ENCODE peak calls at places on chromosomes 1 and 21, in four cellular contexts. One of them, this sample, is unnamed. For H3K27me3, the result is how much of the 10 kb centered on the place peaks cover.

GRCh38 chr1:212367474-212368072 is 47.1 kb downstream of the PACC1 start:
- DNase-seq in cardiac muscle cell: no peak
- DNase-seq in ovary: no peak
- DNase-seq in tibial nerve: no peak
- DNase-seq in this sample: no peak

GRCh38 chr1:94316836-94317789 is 79.7 kb upstream of the ARHGAP29 start:
- DNase-seq in ovary: no peak
- DNase-seq in cardiac muscle cell: peak
- DNase-seq in tibial nerve: no peak
- DNase-seq in this sample: peak

GRCh38 chr1:10236405-10237156 is 26.2 kb downstream of the KIF1B start:
- DNase-seq in ovary: no peak
- DNase-seq in cardiac muscle cell: peak
- DNase-seq in tibial nerve: no peak
- DNase-seq in this sample: no peak

GRCh38 chr1:11500881-11501280 is 21.9 kb downstream of the DISP3 start:
- DNase-seq in tibial nerve: no peak
- DNase-seq in ovary: no peak
- DNase-seq in cardiac muscle cell: no peak
- DNase-seq in this sample: no peak

GRCh38 chr21:45310446-45310845 is 22.8 kb upstream of the POFUT2 start:
- DNase-seq in ovary: peak
- DNase-seq in cardiac muscle cell: no peak
- DNase-seq in tibial nerve: no peak
- DNase-seq in this sample: no peak

GRCh38 chr1:158998781-158999161 is 10.9 kb upstream of the IFI16 start:
- DNase-seq in cardiac muscle cell: peak
- DNase-seq in ovary: peak
- DNase-seq in tibial nerve: peak
- DNase-seq in this sample: peak

GRCh38 chr1:6052543-6053205 is 7.0 kb downstream of the KCNAB2 start:
- DNase-seq in ovary: peak
- DNase-seq in tibial nerve: peak
- DNase-seq in cardiac muscle cell: peak
- DNase-seq in this sample: peak

GRCh38 chr1:186188004-186188539 is 187.0 kb downstream of the TPR start:
- DNase-seq in tibial nerve: no peak
- DNase-seq in ovary: no peak
- DNase-seq in cardiac muscle cell: peak
- DNase-seq in this sample: peak

GRCh38 chr1:30974536-30974935 is 66.0 kb upstream of the SDC3 start:
- DNase-seq in tibial nerve: no peak
- DNase-seq in ovary: no peak
- DNase-seq in cardiac muscle cell: no peak
- DNase-seq in this sample: no peak

GRCh38 chr1:220321758-220322157 is 49.5 kb upstream of the RAB3GAP2 start:
- DNase-seq in ovary: no peak
- DNase-seq in tibial nerve: no peak
- DNase-seq in cardiac muscle cell: no peak
- DNase-seq in this sample: no peak

GRCh38 chr1:41315867-41316266 is 45.4 kb upstream of the FOXO6 start:
- DNase-seq in tibial nerve: no peak
- DNase-seq in cardiac muscle cell: no peak
- DNase-seq in ovary: no peak
- DNase-seq in this sample: no peak

GRCh38 chr1:19564366-19564765 is 79.0 kb upstream of the CAPZB start:
- DNase-seq in ovary: peak
- DNase-seq in cardiac muscle cell: no peak
- DNase-seq in tibial nerve: no peak
- DNase-seq in this sample: no peak

GRCh38 chr21:33873116-33873515 is 42.5 kb downstream of the ATP5PO start:
- DNase-seq in tibial nerve: no peak
- DNase-seq in cardiac muscle cell: no peak
- DNase-seq in ovary: no peak
- DNase-seq in this sample: no peak

GRCh38 chr1:228373004-228373680 is 33.5 kb downstream of the TRIM11 start:
- DNase-seq in ovary: peak
- DNase-seq in tibial nerve: no peak
- DNase-seq in cardiac muscle cell: no peak
- DNase-seq in this sample: no peak

GRCh38 chr1:168751195-168751650 is 22.2 kb upstream of the DPT start:
- DNase-seq in tibial nerve: no peak
- DNase-seq in ovary: no peak
- DNase-seq in cardiac muscle cell: no peak
- DNase-seq in this sample: no peak

GRCh38 chr1:157966034-157966671 is 27.3 kb upstream of the KIRREL1 start:
- DNase-seq in ovary: no peak
- DNase-seq in tibial nerve: no peak
- DNase-seq in cardiac muscle cell: peak
- DNase-seq in this sample: no peak

GRCh38 chr1:226111109-226111864 is 48.8 kb downstream of the H3-3A start:
- DNase-seq in cardiac muscle cell: no peak
- DNase-seq in ovary: no peak
- DNase-seq in tibial nerve: no peak
- DNase-seq in this sample: no peak

GRCh38 chr1:229596961-229597699 is 28.8 kb downstream of the TAF5L start:
- DNase-seq in cardiac muscle cell: peak
- DNase-seq in ovary: no peak
- DNase-seq in tibial nerve: no peak
- DNase-seq in this sample: peak

GRCh38 chr1:100398648-100399047 is 46.3 kb downstream of the CDC14A start:
- DNase-seq in cardiac muscle cell: no peak
- DNase-seq in tibial nerve: no peak
- DNase-seq in ovary: no peak
- DNase-seq in this sample: no peak

GRCh38 chr1:100404816-100405215 is 52.5 kb downstream of the CDC14A start:
- DNase-seq in ovary: no peak
- DNase-seq in cardiac muscle cell: no peak
- DNase-seq in tibial nerve: no peak
- DNase-seq in this sample: no peak

GRCh38 chr1:100396651-100397050 is 44.3 kb downstream of the CDC14A start:
- DNase-seq in ovary: no peak
- DNase-seq in tibial nerve: no peak
- DNase-seq in cardiac muscle cell: no peak
- DNase-seq in this sample: no peak

GRCh38 chr1:100397681-100398080 is 45.4 kb downstream of the CDC14A start:
- DNase-seq in cardiac muscle cell: no peak
- DNase-seq in tibial nerve: no peak
- DNase-seq in ovary: no peak
- DNase-seq in this sample: no peak

DNA sequence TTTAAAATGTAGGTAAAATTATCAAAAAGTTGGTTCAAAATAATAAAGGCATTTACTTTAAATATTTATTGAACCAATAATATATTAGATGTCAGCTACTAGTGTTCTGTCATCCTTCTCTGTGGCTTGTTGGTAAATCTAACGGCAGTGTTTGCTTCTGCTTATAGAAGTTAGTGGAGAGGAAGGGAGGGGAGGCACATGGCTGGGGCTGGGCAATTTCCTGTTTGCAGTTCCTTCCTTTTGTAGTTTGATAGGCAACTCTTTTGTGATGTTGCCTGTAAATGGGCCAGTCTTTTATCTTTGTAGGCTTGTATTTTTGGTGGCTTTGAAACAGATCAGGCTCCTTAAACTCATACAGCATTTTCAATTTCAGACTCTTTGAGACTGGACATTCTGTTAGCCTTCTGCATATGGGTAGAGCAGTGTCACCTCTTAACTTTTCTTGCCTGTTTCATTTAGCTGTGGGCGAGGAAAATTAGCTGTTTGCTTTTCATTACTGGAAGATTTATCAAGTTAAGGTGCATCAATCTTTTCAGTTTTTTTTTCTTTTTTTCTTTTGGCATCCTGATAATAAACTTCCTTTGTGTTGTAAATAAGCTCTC is 48.1 kb downstream of the CDC14A start:
- DNase-seq in tibial nerve: no peak
- DNase-seq in ovary: no peak
- DNase-seq in cardiac muscle cell: peak
- DNase-seq in this sample: no peak
- H3K4me3 ChIP-seq in tibial nerve: no peak
- H3K4me3 ChIP-seq in ovary: no peak
- H3K4me3 ChIP-seq in cardiac muscle cell: no peak
- H3K4me3 ChIP-seq in this sample: no peak

GRCh38 chr1:152110365-152110859 is 4.8 kb downstream of the TCHH start:
- DNase-seq in cardiac muscle cell: peak
- DNase-seq in tibial nerve: no peak
- DNase-seq in ovary: no peak
- DNase-seq in this sample: peak

GRCh38 chr1:152110860-152111514 is 4.3 kb downstream of the TCHH start:
- DNase-seq in ovary: no peak
- DNase-seq in cardiac muscle cell: peak
- DNase-seq in tibial nerve: no peak
- DNase-seq in this sample: peak

GRCh38 chr1:152112101-152112884 is 3.0 kb downstream of the TCHH start:
- DNase-seq in ovary: no peak
- DNase-seq in cardiac muscle cell: peak
- DNase-seq in tibial nerve: no peak
- DNase-seq in this sample: no peak

GRCh38 chr1:152112885-152113432 is 2.3 kb downstream of the TCHH start:
- DNase-seq in ovary: no peak
- DNase-seq in tibial nerve: no peak
- DNase-seq in cardiac muscle cell: no peak
- DNase-seq in this sample: no peak

GRCh38 chr1:152111515-152111968 is 3.7 kb downstream of the TCHH start:
- DNase-seq in tibial nerve: no peak
- DNase-seq in ovary: no peak
- DNase-seq in cardiac muscle cell: peak
- DNase-seq in this sample: peak
- H3K27me3 ChIP-seq in tibial nerve: under half
- H3K27me3 ChIP-seq in ovary: under half
- H3K27me3 ChIP-seq in cardiac muscle cell: half or more
- H3K27me3 ChIP-seq in this sample: half or more

GRCh38 chr1:154869351-154870116 is 547 bp downstream of the KCNN3 start:
- DNase-seq in ovary: peak
- DNase-seq in tibial nerve: no peak
- DNase-seq in cardiac muscle cell: peak
- DNase-seq in this sample: peak
- H3K4me3 ChIP-seq in ovary: peak
- H3K4me3 ChIP-seq in tibial nerve: peak
- H3K4me3 ChIP-seq in cardiac muscle cell: peak
- H3K4me3 ChIP-seq in this sample: no peak

GRCh38 chr1:29286194-29286767 is 50.0 kb downstream of the PTPRU start:
- DNase-seq in cardiac muscle cell: no peak
- DNase-seq in tibial nerve: no peak
- DNase-seq in ovary: no peak
- DNase-seq in this sample: no peak
- H3K27me3 ChIP-seq in cardiac muscle cell: under half
- H3K27me3 ChIP-seq in tibial nerve: under half
- H3K27me3 ChIP-seq in ovary: under half
- H3K27me3 ChIP-seq in this sample: under half

GRCh38 chr1:42784946-42785693 is at the start of gene TMEM269:
- DNase-seq in tibial nerve: no peak
- DNase-seq in ovary: peak
- DNase-seq in cardiac muscle cell: peak
- DNase-seq in this sample: no peak
- H3K4me3 ChIP-seq in tibial nerve: peak
- H3K4me3 ChIP-seq in ovary: peak
- H3K4me3 ChIP-seq in cardiac muscle cell: no peak
- H3K4me3 ChIP-seq in this sample: no peak

DNA sequence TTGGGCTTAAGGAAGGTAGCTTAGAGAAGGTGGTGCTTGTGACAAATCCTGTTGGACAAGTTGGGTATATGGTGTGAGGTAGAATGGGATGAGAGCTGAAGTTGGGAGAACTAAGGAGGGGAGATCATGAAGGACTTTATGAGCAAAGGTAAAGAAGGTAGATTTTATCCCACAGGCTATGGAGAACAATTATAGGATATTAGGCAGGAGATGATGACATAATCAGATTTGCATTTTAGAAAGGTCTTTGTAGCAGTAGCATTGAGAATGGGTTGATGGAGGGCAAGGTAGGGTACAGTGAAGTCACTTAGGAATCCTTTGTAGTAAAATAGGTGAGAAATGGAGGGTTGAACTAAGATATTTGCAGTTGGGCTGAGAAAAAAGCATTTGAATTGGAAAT is 14.9 kb upstream of the TCHH start:
- DNase-seq in ovary: no peak
- DNase-seq in tibial nerve: no peak
- DNase-seq in cardiac muscle cell: no peak
- DNase-seq in this sample: no peak
- H3K27me3 ChIP-seq in ovary: under half
- H3K27me3 ChIP-seq in tibial nerve: under half
- H3K27me3 ChIP-seq in cardiac muscle cell: under half
- H3K27me3 ChIP-seq in this sample: under half